ENCODE peak calls at places on chromosomes 6 and 20, in eight cellular contexts. K is neural progenitor cell; M is NCI-H2081; I is ELR; C is amniotic stem cell; R is Right ventricle myocardium superior; Z is H4; A is CD4-positive, alpha-beta T cell. F is an unnamed sample.

GRCh38 chr6:138483911-138484731 is 15.2 kb downstream of the NHSL1 start:
- DNase-seq in C (no peak), A (no peak), K (no peak), Z (no peak), R (no peak), I (no peak), M (no peak), F (no peak)

GRCh38 chr6:131654326-131654725 is 17.2 kb downstream of the ENPP3 start:
- DNase-seq in R (no peak), I (no peak), A (no peak), M (no peak), Z (peak; percentile 6), C (no peak), K (no peak), F (no peak)

GRCh38 chr20:47300071-47300470 is 56.4 kb downstream of the ZMYND8 start:
- DNase-seq in A (no peak), R (no peak), C (no peak), Z (no peak), I (peak; percentile 63), M (no peak), K (no peak), F (no peak)

GRCh38 chr6:127547909-127548649 is 28.9 kb upstream of the C6orf58 start:
- DNase-seq in A (no peak), I (peak; percentile 46), C (no peak), M (no peak), R (no peak), K (no peak), Z (peak; percentile 5), F (no peak)

GRCh38 chr20:58236612-58237317 is 8.3 kb upstream of the ANKRD60 start:
- DNase-seq in Z (peak; percentile 55), K (peak; percentile 75), C (peak; percentile 57), A (peak; percentile 79), I (peak; percentile 85), R (peak; percentile 85), M (peak; percentile 68), F (peak; percentile 54)

GRCh38 chr20:62644044-62644795 is 1.9 kb downstream of the SLCO4A1 start:
- DNase-seq in I (no peak), Z (no peak), M (no peak), R (no peak), K (no peak), A (no peak), C (no peak), F (no peak)

GRCh38 chr6:69985180-69985579 is 118.8 kb downstream of the COL19A1 start:
- DNase-seq in C (no peak), M (no peak), Z (peak; percentile 8), R (no peak), K (no peak), I (peak; percentile 62), A (no peak), F (no peak)

GRCh38 chr6:63897459-63897858 is 261.9 kb downstream of the PHF3 start:
- DNase-seq in Z (peak; percentile 58), A (no peak), M (no peak), C (no peak), K (no peak), I (peak; percentile 40), R (no peak), F (no peak)

GRCh38 chr20:48582361-48582991 is 245.3 kb downstream of the PREX1 start:
- DNase-seq in R (no peak), M (no peak), K (no peak), A (no peak), Z (no peak), I (no peak), C (no peak), F (no peak)